ENCODE peak calls at places on chromosomes 6 and 20, in five cellular contexts. One of them, this sample, is unnamed.

GRCh38 chr20:51366155-51366886 is 176.2 kb downstream of the NFATC2 start:
- DNase-seq in K562: peak
- DNase-seq in HCT116: peak
- DNase-seq in SK-N-SH: no peak
- DNase-seq in hepatocyte: peak
- DNase-seq in this sample: peak

GRCh38 chr20:8756410-8756809 is 312.5 kb upstream of the PLCB4 start:
- DNase-seq in HCT116: peak
- DNase-seq in SK-N-SH: no peak
- DNase-seq in hepatocyte: peak
- DNase-seq in K562: peak
- DNase-seq in this sample: peak

GRCh38 chr6:152571863-152572394 is 65.2 kb downstream of the SYNE1 start:
- DNase-seq in K562: no peak
- DNase-seq in HCT116: no peak
- DNase-seq in SK-N-SH: no peak
- DNase-seq in hepatocyte: no peak
- DNase-seq in this sample: no peak

GRCh38 chr20:23094213-23094896 is 8.2 kb upstream of the CD93 start:
- DNase-seq in SK-N-SH: no peak
- DNase-seq in hepatocyte: no peak
- DNase-seq in K562: no peak
- DNase-seq in HCT116: no peak
- DNase-seq in this sample: no peak

GRCh38 chr20:48687097-48687800 is 140.6 kb downstream of the PREX1 start:
- DNase-seq in SK-N-SH: no peak
- DNase-seq in K562: no peak
- DNase-seq in HCT116: no peak
- DNase-seq in hepatocyte: no peak
- DNase-seq in this sample: no peak

GRCh38 chr6:85418059-85418458 is 31.8 kb upstream of the NT5E start:
- DNase-seq in SK-N-SH: no peak
- DNase-seq in HCT116: no peak
- DNase-seq in K562: no peak
- DNase-seq in hepatocyte: no peak
- DNase-seq in this sample: no peak

GRCh38 chr6:168637853-168638252 is 196.9 kb downstream of the SMOC2 start:
- DNase-seq in HCT116: peak
- DNase-seq in SK-N-SH: no peak
- DNase-seq in hepatocyte: no peak
- DNase-seq in K562: no peak
- DNase-seq in this sample: peak

GRCh38 chr6:106017454-106017853 is 68.7 kb upstream of the PRDM1 start:
- DNase-seq in HCT116: no peak
- DNase-seq in hepatocyte: no peak
- DNase-seq in SK-N-SH: no peak
- DNase-seq in K562: no peak
- DNase-seq in this sample: no peak

GRCh38 chr6:107866606-107867301 is 42.6 kb upstream of the SCML4 start:
- DNase-seq in hepatocyte: peak
- DNase-seq in K562: peak
- DNase-seq in HCT116: peak
- DNase-seq in SK-N-SH: peak
- DNase-seq in this sample: no peak

GRCh38 chr6:30901436-30901835 is 6.6 kb upstream of the GTF2H4 start:
- DNase-seq in K562: no peak
- DNase-seq in HCT116: no peak
- DNase-seq in hepatocyte: no peak
- DNase-seq in SK-N-SH: no peak
- DNase-seq in this sample: no peak

GRCh38 chr6:30898750-30899360 is 9.2 kb upstream of the GTF2H4 start:
- DNase-seq in SK-N-SH: no peak
- DNase-seq in K562: no peak
- DNase-seq in HCT116: no peak
- DNase-seq in hepatocyte: no peak
- DNase-seq in this sample: no peak

GRCh38 chr6:30902709-30903108 is 5.3 kb upstream of the GTF2H4 start:
- DNase-seq in hepatocyte: no peak
- DNase-seq in SK-N-SH: no peak
- DNase-seq in K562: no peak
- DNase-seq in HCT116: no peak
- DNase-seq in this sample: no peak

GRCh38 chr6:30900863-30901417 is 7.1 kb upstream of the GTF2H4 start:
- DNase-seq in SK-N-SH: peak
- DNase-seq in K562: no peak
- DNase-seq in hepatocyte: no peak
- DNase-seq in HCT116: no peak
- DNase-seq in this sample: no peak

DNA sequence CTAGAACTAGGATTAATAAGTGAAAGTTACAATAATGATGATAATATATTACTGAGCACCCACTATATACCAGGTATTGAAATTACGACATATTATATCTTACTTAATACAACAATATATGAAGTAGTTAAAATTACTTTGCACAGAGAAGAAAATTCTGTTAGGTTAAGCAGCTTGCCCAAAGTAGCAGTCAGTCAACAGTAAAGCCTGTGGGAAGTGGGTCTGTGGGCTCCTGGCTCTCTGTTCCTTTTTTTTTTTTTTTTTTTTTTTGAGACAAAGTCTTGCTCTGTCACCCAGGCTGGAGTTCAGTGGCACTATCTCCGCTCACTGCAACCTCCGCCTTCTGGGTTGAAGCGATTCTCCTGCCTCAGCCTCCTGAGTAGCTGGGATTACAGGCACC is 4.8 kb upstream of the GTF2H4 start:
- DNase-seq in HCT116: no peak
- DNase-seq in SK-N-SH: no peak
- DNase-seq in K562: no peak
- DNase-seq in hepatocyte: no peak
- DNase-seq in this sample: no peak
- H3K4me2 ChIP-seq in HCT116: no peak
- H3K4me2 ChIP-seq in SK-N-SH: no peak
- H3K4me2 ChIP-seq in K562: no peak
- H3K4me2 ChIP-seq in hepatocyte: no peak
- H3K4me2 ChIP-seq in this sample: no peak

DNA sequence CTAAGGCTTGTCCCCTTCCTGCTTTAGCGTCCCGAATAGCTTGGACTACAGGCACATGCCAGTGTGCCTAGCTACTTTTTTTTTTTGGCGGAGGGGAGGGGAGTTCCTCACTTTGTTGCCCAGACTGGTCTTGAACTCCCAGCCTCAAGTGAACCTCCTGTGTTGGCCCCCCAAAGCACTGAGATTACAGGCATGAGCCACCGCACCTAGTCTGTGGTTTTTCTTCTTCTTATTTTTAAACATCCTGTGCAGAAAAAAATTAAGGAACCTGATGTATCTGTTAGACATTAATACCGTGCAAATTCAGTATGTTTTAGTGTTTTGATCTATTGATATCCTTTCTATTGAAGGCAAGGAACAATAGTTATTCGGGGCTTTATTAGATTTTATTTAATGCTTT is 25.7 kb downstream of the HIVEP1 start:
- DNase-seq in HCT116: no peak
- DNase-seq in hepatocyte: no peak
- DNase-seq in SK-N-SH: no peak
- DNase-seq in K562: no peak
- DNase-seq in this sample: no peak
- H3K4me2 ChIP-seq in HCT116: no peak
- H3K4me2 ChIP-seq in hepatocyte: no peak
- H3K4me2 ChIP-seq in SK-N-SH: no peak
- H3K4me2 ChIP-seq in K562: no peak
- H3K4me2 ChIP-seq in this sample: no peak

GRCh38 chr20:49970498-49970897 is 12.3 kb upstream of the SNAI1 start:
- DNase-seq in HCT116: no peak
- DNase-seq in hepatocyte: no peak
- DNase-seq in SK-N-SH: no peak
- DNase-seq in K562: no peak
- DNase-seq in this sample: no peak
- H3K4me2 ChIP-seq in HCT116: no peak
- H3K4me2 ChIP-seq in hepatocyte: no peak
- H3K4me2 ChIP-seq in SK-N-SH: no peak
- H3K4me2 ChIP-seq in K562: no peak
- H3K4me2 ChIP-seq in this sample: no peak

GRCh38 chr20:37661536-37661935 is 32.3 kb upstream of the CTNNBL1 start:
- DNase-seq in K562: no peak
- DNase-seq in hepatocyte: no peak
- DNase-seq in HCT116: no peak
- DNase-seq in SK-N-SH: no peak
- DNase-seq in this sample: no peak
- H3K4me2 ChIP-seq in K562: no peak
- H3K4me2 ChIP-seq in hepatocyte: no peak
- H3K4me2 ChIP-seq in HCT116: no peak
- H3K4me2 ChIP-seq in SK-N-SH: no peak
- H3K4me2 ChIP-seq in this sample: no peak

GRCh38 chr6:35442693-35443092 is 9.4 kb upstream of the FANCE start:
- DNase-seq in K562: no peak
- DNase-seq in HCT116: no peak
- DNase-seq in hepatocyte: no peak
- DNase-seq in SK-N-SH: no peak
- DNase-seq in this sample: no peak

GRCh38 chr6:35443341-35444030 is 8.7 kb upstream of the FANCE start:
- DNase-seq in hepatocyte: no peak
- DNase-seq in HCT116: no peak
- DNase-seq in SK-N-SH: no peak
- DNase-seq in K562: no peak
- DNase-seq in this sample: no peak

GRCh38 chr6:35441642-35442041 is 10.5 kb upstream of the FANCE start:
- DNase-seq in HCT116: no peak
- DNase-seq in K562: no peak
- DNase-seq in SK-N-SH: no peak
- DNase-seq in hepatocyte: no peak
- DNase-seq in this sample: no peak

GRCh38 chr6:35439308-35439707 is 12.8 kb upstream of the FANCE start:
- DNase-seq in HCT116: no peak
- DNase-seq in SK-N-SH: no peak
- DNase-seq in K562: peak
- DNase-seq in hepatocyte: no peak
- DNase-seq in this sample: no peak

DNA sequence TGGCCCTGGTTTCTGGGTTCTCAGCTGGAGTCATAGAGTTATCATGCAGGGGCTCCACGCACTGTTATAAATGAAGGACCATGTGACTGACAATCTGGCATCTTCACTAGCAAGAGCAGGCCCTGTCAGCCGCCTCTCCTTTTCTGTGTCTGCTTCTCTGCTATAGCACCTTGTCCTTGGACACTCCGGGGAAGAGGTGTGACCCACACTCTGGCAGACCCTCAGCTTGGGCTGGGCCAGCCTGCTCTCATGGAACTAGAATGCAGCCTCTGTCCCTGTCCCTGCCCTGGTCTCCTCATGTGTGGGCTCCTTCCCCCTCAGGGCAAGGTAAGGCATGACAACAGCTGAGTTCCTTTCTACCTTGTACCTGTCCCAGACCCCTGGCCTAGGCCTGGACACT is 10.9 kb upstream of the FANCE start:
- DNase-seq in HCT116: no peak
- DNase-seq in SK-N-SH: no peak
- DNase-seq in hepatocyte: no peak
- DNase-seq in K562: no peak
- DNase-seq in this sample: no peak
- H3K4me2 ChIP-seq in HCT116: no peak
- H3K4me2 ChIP-seq in SK-N-SH: no peak
- H3K4me2 ChIP-seq in hepatocyte: no peak
- H3K4me2 ChIP-seq in K562: no peak
- H3K4me2 ChIP-seq in this sample: no peak

GRCh38 chr6:143676437-143677045 is 1.2 kb upstream of the PHACTR2 start:
- DNase-seq in hepatocyte: no peak
- DNase-seq in K562: no peak
- DNase-seq in HCT116: no peak
- DNase-seq in SK-N-SH: no peak
- DNase-seq in this sample: no peak

GRCh38 chr6:143674466-143675114 is 3.2 kb upstream of the PHACTR2 start:
- DNase-seq in HCT116: no peak
- DNase-seq in K562: no peak
- DNase-seq in hepatocyte: no peak
- DNase-seq in SK-N-SH: no peak
- DNase-seq in this sample: no peak

GRCh38 chr6:143675946-143676345 is 1.8 kb upstream of the PHACTR2 start:
- DNase-seq in HCT116: no peak
- DNase-seq in SK-N-SH: no peak
- DNase-seq in K562: no peak
- DNase-seq in hepatocyte: no peak
- DNase-seq in this sample: peak

GRCh38 chr6:143675327-143675900 is 2.4 kb upstream of the PHACTR2 start:
- DNase-seq in SK-N-SH: no peak
- DNase-seq in K562: no peak
- DNase-seq in HCT116: no peak
- DNase-seq in hepatocyte: no peak
- DNase-seq in this sample: no peak

GRCh38 chr6:143673638-143674037 is 4.1 kb upstream of the PHACTR2 start:
- DNase-seq in hepatocyte: peak
- DNase-seq in SK-N-SH: no peak
- DNase-seq in HCT116: peak
- DNase-seq in K562: no peak
- DNase-seq in this sample: peak
- H3K4me2 ChIP-seq in hepatocyte: peak
- H3K4me2 ChIP-seq in SK-N-SH: peak
- H3K4me2 ChIP-seq in HCT116: peak
- H3K4me2 ChIP-seq in K562: no peak
- H3K4me2 ChIP-seq in this sample: peak

DNA sequence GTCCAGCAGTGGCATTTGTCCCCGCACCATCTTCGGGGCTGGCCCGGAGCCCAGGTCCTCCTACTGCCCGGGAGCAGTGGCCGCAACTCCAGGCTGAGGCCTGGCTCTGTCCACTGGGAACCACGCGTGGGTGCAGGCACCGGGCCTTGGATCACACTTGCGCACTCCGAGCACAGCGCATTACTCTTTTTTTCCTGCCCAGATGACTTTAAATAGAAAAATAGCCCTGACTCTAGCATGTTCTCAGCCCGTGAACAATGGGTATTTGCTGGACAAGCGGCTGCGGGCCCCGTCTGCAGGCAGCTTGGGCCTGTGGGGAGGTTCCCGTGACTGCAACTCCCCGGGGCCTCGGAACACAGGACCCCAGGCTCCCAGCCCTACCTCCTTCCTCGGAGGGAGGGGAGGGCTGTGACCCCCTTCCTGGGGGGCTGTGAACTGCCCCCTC is 162.2 kb downstream of the TBXT start:
- DNase-seq in HCT116: no peak
- DNase-seq in SK-N-SH: no peak
- DNase-seq in K562: no peak
- DNase-seq in hepatocyte: peak
- DNase-seq in this sample: peak
- H3K4me2 ChIP-seq in HCT116: no peak
- H3K4me2 ChIP-seq in SK-N-SH: peak
- H3K4me2 ChIP-seq in K562: no peak
- H3K4me2 ChIP-seq in hepatocyte: peak
- H3K4me2 ChIP-seq in this sample: peak

GRCh38 chr6:87731818-87732661 is 30.0 kb upstream of the AKIRIN2 start:
- DNase-seq in K562: peak
- DNase-seq in hepatocyte: peak
- DNase-seq in SK-N-SH: no peak
- DNase-seq in HCT116: peak
- DNase-seq in this sample: peak
- H3K4me2 ChIP-seq in K562: no peak
- H3K4me2 ChIP-seq in hepatocyte: peak
- H3K4me2 ChIP-seq in SK-N-SH: peak
- H3K4me2 ChIP-seq in HCT116: peak
- H3K4me2 ChIP-seq in this sample: peak

GRCh38 chr20:59003836-59004492 is 3.1 kb downstream of the CTSZ start:
- DNase-seq in hepatocyte: no peak
- DNase-seq in SK-N-SH: no peak
- DNase-seq in K562: no peak
- DNase-seq in HCT116: no peak
- DNase-seq in this sample: no peak
- H3K4me2 ChIP-seq in hepatocyte: no peak
- H3K4me2 ChIP-seq in SK-N-SH: no peak
- H3K4me2 ChIP-seq in K562: no peak
- H3K4me2 ChIP-seq in HCT116: no peak
- H3K4me2 ChIP-seq in this sample: no peak

This sample was measured in A549.